ENCODE peak calls at places on chromosome 21, in six cellular contexts. Q is progenitor cell of endocrine pancreas, K is left ventricle myocardium inferior, R is AG04450, M is fibroblast of lung, F is WTC11. C is an unnamed sample.
A peak's percentile ranks its signal among the peaks of the same experiment; 100 is the strongest.

GRCh38 chr21:38489283-38489677 is 9.0 kb downstream of the ERG start:
- DNase-seq in Q (no peak), K (no peak), R (no peak), M (no peak), F (no peak), C (no peak)

GRCh38 chr21:41121785-41122415 is 46.1 kb upstream of the BACE2 start:
- DNase-seq in Q (peak; percentile 71), K (peak; percentile 79), R (peak; percentile 16), M (peak; percentile 71), F (peak; percentile 90), C (peak; percentile 88)

GRCh38 chr21:28294046-28294445 is 698.6 kb downstream of the LTN1 start:
- DNase-seq in Q (no peak), K (no peak), R (no peak), M (peak; percentile 59), F (no peak), C (no peak)

GRCh38 chr21:21373969-21374368 is 375.8 kb downstream of the NCAM2 start:
- DNase-seq in Q (no peak), K (no peak), R (no peak), M (no peak), F (no peak), C (no peak)

GRCh38 chr21:42227909-42228708 is 9.2 kb downstream of the ABCG1 start:
- DNase-seq in Q (no peak), K (peak; percentile 91), R (peak; percentile 32), M (peak; percentile 66), F (peak; percentile 74), C (no peak)

GRCh38 chr21:42721341-42721824 is 68.0 kb downstream of the PDE9A start:
- DNase-seq in Q (no peak), K (no peak), R (no peak), M (no peak), F (no peak), C (no peak)

GRCh38 chr21:39060485-39061099 is 122.7 kb downstream of the PSMG1 start:
- DNase-seq in Q (no peak), K (no peak), R (no peak), M (no peak), F (no peak), C (no peak)

GRCh38 chr21:42385619-42386018 is 10.2 kb downstream of the TMPRSS3 start:
- DNase-seq in Q (no peak), K (no peak), R (no peak), M (no peak), F (no peak), C (no peak)

GRCh38 chr21:20997308-20997632 is 939 bp upstream of the NCAM2 start:
- DNase-seq in Q (no peak), K (no peak), R (no peak), M (no peak), F (peak; percentile 19), C (no peak)

GRCh38 chr21:44761011-44761729 is 40.5 kb downstream of the UBE2G2 start:
- DNase-seq in Q (no peak), K (no peak), R (no peak), M (no peak), F (peak; percentile 75), C (no peak)
- TF ChIP-seq CTCF in Q (peak; percentile 66), K (no peak), R (peak; percentile 29), M (no peak), F (peak; percentile 46), C (peak; percentile 55)

GRCh38 chr21:15436031-15436430 is 293.8 kb upstream of the USP25 start:
- DNase-seq in Q (no peak), K (no peak), R (no peak), M (no peak), F (no peak), C (no peak)
- TF ChIP-seq CTCF in Q (no peak), K (no peak), R (no peak), M (no peak), F (no peak), C (no peak)

GRCh38 chr21:46662367-46662654 is 26.8 kb downstream of the PRMT2 start:
- DNase-seq in Q (no peak), K (no peak), R (no peak), M (no peak), F (no peak), C (no peak)

GRCh38 chr21:46662765-46663500 is 27.5 kb downstream of the PRMT2 start:
- DNase-seq in Q (no peak), K (no peak), R (no peak), M (no peak), F (no peak), C (no peak)

GRCh38 chr21:46660505-46660904 is 25.0 kb downstream of the PRMT2 start:
- DNase-seq in Q (no peak), K (no peak), R (no peak), M (no peak), F (no peak), C (no peak)

GRCh38 chr21:46661627-46662366 is 26.3 kb downstream of the PRMT2 start:
- DNase-seq in Q (no peak), K (no peak), R (no peak), M (no peak), F (no peak), C (no peak)

DNA sequence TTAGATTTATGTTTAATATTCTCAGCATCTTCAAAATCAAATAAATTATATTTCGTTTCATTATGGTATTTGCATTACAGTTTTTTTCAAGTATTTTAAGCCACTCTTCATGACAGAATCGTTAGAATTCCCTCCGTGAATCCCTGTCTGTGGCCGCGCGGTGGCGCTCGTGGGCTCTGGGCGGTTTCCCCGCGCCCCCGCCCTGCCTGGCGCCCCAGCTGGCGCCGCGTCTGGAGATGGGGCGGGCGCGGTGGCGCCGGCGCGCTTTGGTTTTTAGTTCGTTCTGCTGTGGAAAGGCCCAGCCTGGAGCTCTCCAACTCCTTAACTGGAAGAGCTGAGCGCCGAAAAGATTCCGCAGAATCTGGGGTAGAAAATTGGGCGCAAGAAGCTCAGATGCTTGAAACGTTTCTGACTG is 25.7 kb downstream of the PRMT2 start:
- DNase-seq in Q (no peak), K (peak; percentile 60), R (peak; percentile 54), M (peak; percentile 80), F (peak; percentile 74), C (peak; percentile 48)
- TF ChIP-seq CTCF in Q (peak; percentile 71), K (peak; percentile 89), R (peak; percentile 79), M (peak; percentile 71), F (peak; percentile 89), C (peak; percentile 83)

DNA sequence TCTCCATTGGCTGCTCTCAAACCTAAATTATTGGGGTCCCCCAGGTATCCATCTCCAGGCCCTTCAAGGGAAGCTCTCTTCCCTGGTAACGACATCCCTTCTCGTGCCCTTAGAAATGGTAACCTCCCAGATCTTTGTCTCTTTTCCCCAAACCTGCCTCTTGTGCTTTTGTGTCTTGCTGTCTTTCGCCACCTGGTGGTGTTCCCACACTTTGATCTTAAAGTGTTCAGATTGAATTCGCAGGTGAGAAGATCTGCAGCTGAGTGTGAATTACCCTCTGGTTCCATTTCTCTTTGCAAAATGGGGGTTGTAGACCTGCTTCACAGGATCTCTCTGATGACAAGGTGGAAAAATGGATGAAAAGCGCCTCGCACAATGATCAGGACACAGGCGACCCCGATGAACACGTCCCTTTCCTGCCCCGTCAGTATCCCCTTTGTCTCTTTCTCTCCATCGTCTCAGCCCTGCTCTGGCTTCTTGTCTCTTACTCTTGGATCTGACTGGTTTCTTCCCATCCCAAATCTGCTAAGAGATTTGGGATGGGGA is 53.1 kb downstream of the DOP1B start:
- DNase-seq in Q (no peak), K (no peak), R (peak; percentile 56), M (peak; percentile 71), F (peak; percentile 68), C (no peak)
- TF ChIP-seq CTCF in Q (peak; percentile 68), K (peak; percentile 63), R (peak; percentile 63), M (peak; percentile 56), F (peak; percentile 35), C (peak; percentile 67)

GRCh38 chr21:34074283-34075098 is 1.1 kb downstream of the MRPS6 start:
- DNase-seq in Q (no peak), K (no peak), R (no peak), M (no peak), F (peak; percentile 31), C (peak; percentile 8)
- TF ChIP-seq CTCF in Q (peak; percentile 29), K (no peak), R (no peak), M (no peak), F (no peak), C (peak; percentile 53)

C was measured in neural crest cell.